ENCODE peak calls at places on chromosome 4, in seven cellular contexts. One of them, this sample, is unnamed.

GRCh38 chr4:89615056-89615455 is 221.9 kb downstream of the SNCA start:
- DNase-seq in GM12865: no peak
- DNase-seq in ureter: no peak
- DNase-seq in AML-193: no peak
- DNase-seq in GM19239: no peak
- DNase-seq in prostate gland: no peak
- DNase-seq in stimulated activated CD4-positive, alpha-beta T cell treated with anti-CD3 and anti-CD28 coated beads, Interleukin-1b, Interleukin-23, amount 100 ng/mL, for 48 hours: no peak
- DNase-seq in this sample: no peak

GRCh38 chr4:102665527-102665926 is 95.2 kb downstream of the MANBA start:
- DNase-seq in stimulated activated CD4-positive, alpha-beta T cell treated with anti-CD3 and anti-CD28 coated beads, Interleukin-1b, Interleukin-23, amount 100 ng/mL, for 48 hours: no peak
- DNase-seq in ureter: no peak
- DNase-seq in AML-193: no peak
- DNase-seq in GM19239: no peak
- DNase-seq in prostate gland: no peak
- DNase-seq in GM12865: no peak
- DNase-seq in this sample: no peak

GRCh38 chr4:94507281-94507680 is 55.5 kb downstream of the PDLIM5 start:
- DNase-seq in stimulated activated CD4-positive, alpha-beta T cell treated with anti-CD3 and anti-CD28 coated beads, Interleukin-1b, Interleukin-23, amount 100 ng/mL, for 48 hours: no peak
- DNase-seq in GM19239: no peak
- DNase-seq in prostate gland: no peak
- DNase-seq in AML-193: no peak
- DNase-seq in ureter: no peak
- DNase-seq in GM12865: no peak
- DNase-seq in this sample: no peak

GRCh38 chr4:159307929-159308328 is 205.1 kb downstream of the RAPGEF2 start:
- DNase-seq in prostate gland: no peak
- DNase-seq in AML-193: no peak
- DNase-seq in stimulated activated CD4-positive, alpha-beta T cell treated with anti-CD3 and anti-CD28 coated beads, Interleukin-1b, Interleukin-23, amount 100 ng/mL, for 48 hours: no peak
- DNase-seq in ureter: no peak
- DNase-seq in GM19239: no peak
- DNase-seq in GM12865: no peak
- DNase-seq in this sample: no peak

GRCh38 chr4:107120661-107121060 is 84.5 kb upstream of the DKK2 start:
- DNase-seq in prostate gland: no peak
- DNase-seq in stimulated activated CD4-positive, alpha-beta T cell treated with anti-CD3 and anti-CD28 coated beads, Interleukin-1b, Interleukin-23, amount 100 ng/mL, for 48 hours: no peak
- DNase-seq in ureter: no peak
- DNase-seq in GM19239: no peak
- DNase-seq in GM12865: no peak
- DNase-seq in AML-193: no peak
- DNase-seq in this sample: no peak

GRCh38 chr4:128292349-128292748 is 4.7 kb upstream of the PGRMC2 start:
- DNase-seq in AML-193: no peak
- DNase-seq in ureter: no peak
- DNase-seq in GM19239: no peak
- DNase-seq in prostate gland: no peak
- DNase-seq in GM12865: no peak
- DNase-seq in stimulated activated CD4-positive, alpha-beta T cell treated with anti-CD3 and anti-CD28 coated beads, Interleukin-1b, Interleukin-23, amount 100 ng/mL, for 48 hours: no peak
- DNase-seq in this sample: no peak

GRCh38 chr4:244471-244870 is 60.8 kb downstream of the ZNF732 start:
- DNase-seq in prostate gland: no peak
- DNase-seq in stimulated activated CD4-positive, alpha-beta T cell treated with anti-CD3 and anti-CD28 coated beads, Interleukin-1b, Interleukin-23, amount 100 ng/mL, for 48 hours: peak
- DNase-seq in GM12865: peak
- DNase-seq in GM19239: no peak
- DNase-seq in ureter: no peak
- DNase-seq in AML-193: peak
- DNase-seq in this sample: peak

GRCh38 chr4:152778656-152779512 is 646 bp downstream of the TIGD4 start:
- DNase-seq in ureter: no peak
- DNase-seq in AML-193: no peak
- DNase-seq in prostate gland: peak
- DNase-seq in GM19239: no peak
- DNase-seq in stimulated activated CD4-positive, alpha-beta T cell treated with anti-CD3 and anti-CD28 coated beads, Interleukin-1b, Interleukin-23, amount 100 ng/mL, for 48 hours: peak
- DNase-seq in GM12865: peak
- DNase-seq in this sample: peak

GRCh38 chr4:95556460-95556859 is 7.7 kb upstream of the UNC5C start:
- DNase-seq in GM19239: no peak
- DNase-seq in ureter: no peak
- DNase-seq in prostate gland: no peak
- DNase-seq in stimulated activated CD4-positive, alpha-beta T cell treated with anti-CD3 and anti-CD28 coated beads, Interleukin-1b, Interleukin-23, amount 100 ng/mL, for 48 hours: no peak
- DNase-seq in GM12865: no peak
- DNase-seq in AML-193: no peak
- DNase-seq in this sample: no peak

GRCh38 chr4:108043536-108043935 is 53.8 kb downstream of the HADH start:
- DNase-seq in prostate gland: no peak
- DNase-seq in GM19239: no peak
- DNase-seq in stimulated activated CD4-positive, alpha-beta T cell treated with anti-CD3 and anti-CD28 coated beads, Interleukin-1b, Interleukin-23, amount 100 ng/mL, for 48 hours: no peak
- DNase-seq in GM12865: no peak
- DNase-seq in ureter: no peak
- DNase-seq in AML-193: no peak
- DNase-seq in this sample: no peak